ENCODE peak calls at places on chromosomes 12 and 14, in seven cellular contexts. S is fibroblast of the aortic adventitia, A is cortex of kidney, N is NCI-H345, K is HT1080, M is NCI-H1105, V is left lobe of liver. L is an unnamed sample.

GRCh38 chr14:95140060-95140858 is 17.1 kb downstream of the DICER1 start:
- DNase-seq in S (peak), A (no peak), N (no peak), K (no peak), M (no peak), V (no peak), L (no peak)

GRCh38 chr12:104682790-104683279 is 226.1 kb downstream of the CHST11 start:
- DNase-seq in S (no peak), A (no peak), N (no peak), K (no peak), M (no peak), V (no peak), L (no peak)

GRCh38 chr12:55929306-55929791 is 1.6 kb upstream of the DGKA start:
- DNase-seq in S (no peak), A (no peak), N (no peak), K (no peak), M (no peak), V (peak), L (no peak)

GRCh38 chr14:52848626-52849025 is 57.2 kb upstream of the GNPNAT1 start:
- DNase-seq in S (no peak), A (no peak), N (no peak), K (no peak), M (no peak), V (no peak), L (no peak)

GRCh38 chr12:105983622-105984325 is 155.0 kb downstream of the NUAK1 start:
- DNase-seq in S (peak), A (no peak), N (no peak), K (peak), M (no peak), V (no peak), L (no peak)

GRCh38 chr14:53034036-53034435 is 83.2 kb upstream of the FERMT2 start:
- DNase-seq in S (no peak), A (no peak), N (no peak), K (no peak), M (no peak), V (no peak), L (no peak)

GRCh38 chr12:32296541-32296940 is 102.8 kb upstream of the FGD4 start:
- DNase-seq in S (no peak), A (no peak), N (no peak), K (no peak), M (no peak), V (no peak), L (no peak)

GRCh38 chr14:79016828-79017505 is 846.8 kb downstream of the NRXN3 start:
- DNase-seq in S (peak), A (no peak), N (no peak), K (peak), M (no peak), V (no peak), L (no peak)

GRCh38 chr12:29051221-29051620 is 97.9 kb upstream of the FAR2 start:
- DNase-seq in S (peak), A (no peak), N (no peak), K (no peak), M (no peak), V (no peak), L (no peak)

GRCh38 chr14:37221073-37221472 is 23.3 kb downstream of the MIPOL1 start:
- DNase-seq in S (no peak), A (no peak), N (no peak), K (no peak), M (no peak), V (no peak), L (no peak)

GRCh38 chr12:65300679-65301349 is 22.3 kb downstream of the MSRB3 start:
- DNase-seq in S (peak), A (no peak), N (no peak), K (peak), M (no peak), V (no peak), L (peak)

GRCh38 chr14:27077181-27077738 is 479.4 kb upstream of the NOVA1 start:
- DNase-seq in S (no peak), A (no peak), N (peak), K (no peak), M (peak), V (no peak), L (no peak)

GRCh38 chr14:77143071-77143470 is 1.5 kb upstream of the ZDHHC22 start:
- DNase-seq in S (no peak), A (no peak), N (no peak), K (no peak), M (no peak), V (no peak), L (no peak)

GRCh38 chr14:69288956-69289705 is 29.2 kb downstream of the GALNT16 start:
- DNase-seq in S (no peak), A (no peak), N (no peak), K (no peak), M (no peak), V (peak), L (no peak)

GRCh38 chr14:103897075-103897947 is 30.9 kb upstream of the TDRD9 start:
- DNase-seq in S (no peak), A (no peak), N (no peak), K (no peak), M (no peak), V (peak), L (no peak)

GRCh38 chr12:2481346-2481745 is 313.4 kb upstream of the FKBP4 start:
- DNase-seq in S (no peak), A (no peak), N (no peak), K (no peak), M (no peak), V (no peak), L (no peak)

GRCh38 chr12:84506317-84506716 is 406.3 kb downstream of the SLC6A15 start:
- DNase-seq in S (peak), A (no peak), N (no peak), K (no peak), M (no peak), V (no peak), L (no peak)

GRCh38 chr12:124720687-124721500 is 142.8 kb downstream of the SCARB1 start:
- DNase-seq in S (peak), A (no peak), N (peak), K (peak), M (peak), V (peak), L (peak)

GRCh38 chr14:105864651-105865265 is 338.4 kb downstream of the TMEM121 start:
- DNase-seq in S (no peak), A (no peak), N (no peak), K (no peak), M (no peak), V (peak), L (no peak)

GRCh38 chr14:105168979-105169507 is 467 bp upstream of the JAG2 start:
- DNase-seq in S (no peak), A (no peak), N (no peak), K (no peak), M (no peak), V (no peak), L (no peak)

GRCh38 chr12:80056845-80057244 is 42.5 kb upstream of the OTOGL start:
- DNase-seq in S (peak), A (no peak), N (no peak), K (no peak), M (peak), V (no peak), L (no peak)

GRCh38 chr12:113161415-113162016 is 12.0 kb downstream of the CFAP73 start:
- DNase-seq in S (no peak), A (no peak), N (peak), K (peak), M (peak), V (no peak), L (peak)